ENCODE peak calls at places on chromosomes 1 and 21, in nine cellular contexts. Z, T, D, C, W, I, N, R and P are unnamed samples.

GRCh38 chr1:22822371-22822770 is 111.7 kb downstream of the EPHB2 start:
- DNase-seq in R (no peak), I (no peak), C (no peak), Z (no peak), W (no peak), D (no peak), N (no peak), T (no peak), P (no peak)

GRCh38 chr1:228217551-228218344 is 9.9 kb downstream of the OBSCN start:
- DNase-seq in Z (no peak), I (no peak), C (no peak), W (no peak), N (no peak), R (no peak), T (no peak), D (no peak), P (no peak)

GRCh38 chr1:61388586-61388985 is 306.2 kb downstream of the NFIA start:
- DNase-seq in I (no peak), N (no peak), W (no peak), T (peak), C (peak), Z (no peak), R (peak), D (no peak), P (no peak)

GRCh38 chr1:11967028-11967547 is 13.2 kb upstream of the MFN2 start:
- DNase-seq in I (no peak), T (peak), D (peak), W (peak), N (peak), R (no peak), Z (peak), C (peak), P (peak)

GRCh38 chr21:35328856-35329455 is 279.9 kb upstream of the RUNX1 start:
- DNase-seq in Z (no peak), D (no peak), N (no peak), R (no peak), W (no peak), C (no peak), T (no peak), I (no peak), P (no peak)

GRCh38 chr1:235597867-235598553 is 51.6 kb downstream of the GNG4 start:
- DNase-seq in W (no peak), D (no peak), Z (peak), N (peak), T (peak), I (no peak), R (peak), C (peak), P (peak)

GRCh38 chr1:240906477-240906876 is 294.5 kb upstream of the GREM2 start:
- DNase-seq in W (no peak), Z (no peak), T (no peak), R (no peak), C (no peak), D (no peak), N (no peak), I (no peak), P (peak)

GRCh38 chr1:89525169-89525855 is 683 bp downstream of the LRRC8B start:
- DNase-seq in Z (peak), C (no peak), I (no peak), R (no peak), D (no peak), W (no peak), N (peak), T (peak), P (peak)

GRCh38 chr1:63557365-63557987 is 34.2 kb downstream of the EFCAB7 start:
- DNase-seq in C (peak), R (peak), N (peak), T (peak), I (no peak), D (peak), Z (peak), W (peak), P (peak)

GRCh38 chr1:175317795-175318194 is 125.2 kb upstream of the KIAA0040 start:
- DNase-seq in C (peak), Z (no peak), T (no peak), R (no peak), D (no peak), N (no peak), W (no peak), I (no peak), P (no peak)

GRCh38 chr1:168291222-168291824 is 10.6 kb downstream of the TBX19 start:
- DNase-seq in I (no peak), C (no peak), Z (no peak), W (no peak), T (no peak), R (no peak), N (no peak), D (no peak), P (no peak)

GRCh38 chr1:6600410-6601048 is 2.1 kb downstream of the KLHL21 start:
- DNase-seq in C (no peak), R (peak), W (no peak), I (no peak), T (no peak), Z (peak), N (no peak), D (no peak), P (peak)

GRCh38 chr1:38608202-38608864 is 251.2 kb downstream of the RRAGC start:
- DNase-seq in C (no peak), N (peak), W (peak), R (peak), Z (peak), T (no peak), D (peak), I (no peak), P (peak)

GRCh38 chr1:100134872-100135271 is 1.9 kb downstream of the TRMT13 start:
- DNase-seq in I (no peak), C (peak), D (no peak), W (no peak), Z (no peak), T (no peak), N (no peak), R (peak), P (no peak)

GRCh38 chr1:230303822-230304221 is 122.3 kb downstream of the PGBD5 start:
- DNase-seq in I (no peak), D (no peak), T (no peak), C (peak), W (no peak), R (peak), Z (no peak), N (no peak), P (no peak)

GRCh38 chr1:242019018-242019417 is 20.1 kb upstream of the MAP1LC3C start:
- DNase-seq in Z (no peak), N (no peak), I (no peak), T (peak), D (no peak), W (no peak), R (no peak), C (no peak), P (no peak)

GRCh38 chr1:32470991-32471694 is 6.3 kb downstream of the ZBTB8B start:
- DNase-seq in Z (peak), R (no peak), T (no peak), C (no peak), I (no peak), N (no peak), W (no peak), D (peak), P (peak)

GRCh38 chr1:24311731-24312130 is 7.4 kb upstream of the GRHL3 start:
- DNase-seq in D (no peak), R (no peak), W (no peak), N (no peak), C (no peak), I (no peak), Z (peak), T (no peak), P (no peak)

GRCh38 chr1:25064465-25065238 is 134.6 kb upstream of the RUNX3 start:
- DNase-seq in R (no peak), C (no peak), T (no peak), Z (no peak), N (no peak), W (no peak), D (no peak), I (no peak), P (peak)

GRCh38 chr1:113226118-113226517 is 153.1 kb downstream of the LRIG2 start:
- DNase-seq in I (no peak), R (no peak), W (no peak), Z (peak), D (no peak), N (no peak), T (no peak), C (no peak), P (no peak)

GRCh38 chr1:246065592-246065991 is 441.5 kb downstream of the SMYD3 start:
- DNase-seq in D (no peak), T (no peak), Z (peak), R (no peak), I (no peak), C (no peak), N (no peak), W (no peak), P (no peak)

GRCh38 chr1:167082511-167083027 is 7.6 kb downstream of the GPA33 start:
- DNase-seq in Z (no peak), W (no peak), R (no peak), N (peak), T (no peak), C (peak), I (no peak), D (no peak), P (no peak)

GRCh38 chr1:212607206-212607923 is 1.2 kb upstream of the ATF3 start:
- DNase-seq in I (no peak), T (peak), D (no peak), C (peak), R (no peak), N (no peak), W (no peak), Z (peak), P (no peak)

GRCh38 chr1:151680391-151680790 is 36.2 kb downstream of the CELF3 start:
- DNase-seq in N (peak), I (no peak), D (no peak), R (peak), C (peak), W (no peak), Z (no peak), T (peak), P (no peak)
- H3K9ac ChIP-seq in N (peak), I (no peak), D (no peak), R (peak), C (peak), W (no peak), Z (no peak), T (no peak), P (no peak)

DNA sequence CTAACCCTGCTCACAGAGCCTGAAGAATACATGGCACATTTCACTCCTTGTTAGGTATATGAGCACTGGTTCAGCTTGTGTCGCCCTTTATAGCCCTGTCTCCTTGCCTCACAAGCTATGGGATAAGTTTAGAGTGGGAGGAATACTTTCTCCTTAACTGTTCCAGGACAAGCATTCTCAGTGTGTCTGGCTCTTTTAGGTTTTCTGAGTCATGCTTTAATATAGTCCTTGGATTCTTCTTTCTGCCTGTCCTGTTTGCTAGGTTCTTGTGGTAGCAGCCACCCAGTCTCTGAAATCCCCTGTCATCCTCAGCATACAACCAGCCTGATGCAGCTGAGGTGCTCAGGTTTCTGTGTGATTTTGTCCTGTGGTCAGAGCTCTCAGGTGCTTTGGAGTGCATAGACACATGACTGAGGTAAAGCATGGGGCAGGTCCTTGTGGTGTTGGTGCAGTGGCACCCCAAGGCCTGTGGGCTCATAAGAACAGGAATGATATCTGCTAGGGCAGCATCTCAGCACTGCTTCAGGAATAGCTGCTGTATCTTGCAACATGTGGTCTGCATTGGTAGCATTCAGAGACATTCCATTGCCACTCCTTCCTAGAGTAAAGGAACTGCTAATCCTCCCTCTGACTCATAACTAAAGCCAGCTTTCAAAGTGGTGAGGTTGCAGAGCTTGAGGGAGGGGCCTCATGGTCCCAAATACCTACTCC is 14.2 kb upstream of the CASQ2 start:
- DNase-seq in T (peak), W (no peak), Z (peak), R (peak), D (no peak), N (peak), I (peak), C (peak), P (no peak)
- H3K4me2 ChIP-seq in T (peak), W (no peak), Z (no peak), R (no peak), D (no peak), N (peak), I (peak), C (peak), P (no peak)

DNA sequence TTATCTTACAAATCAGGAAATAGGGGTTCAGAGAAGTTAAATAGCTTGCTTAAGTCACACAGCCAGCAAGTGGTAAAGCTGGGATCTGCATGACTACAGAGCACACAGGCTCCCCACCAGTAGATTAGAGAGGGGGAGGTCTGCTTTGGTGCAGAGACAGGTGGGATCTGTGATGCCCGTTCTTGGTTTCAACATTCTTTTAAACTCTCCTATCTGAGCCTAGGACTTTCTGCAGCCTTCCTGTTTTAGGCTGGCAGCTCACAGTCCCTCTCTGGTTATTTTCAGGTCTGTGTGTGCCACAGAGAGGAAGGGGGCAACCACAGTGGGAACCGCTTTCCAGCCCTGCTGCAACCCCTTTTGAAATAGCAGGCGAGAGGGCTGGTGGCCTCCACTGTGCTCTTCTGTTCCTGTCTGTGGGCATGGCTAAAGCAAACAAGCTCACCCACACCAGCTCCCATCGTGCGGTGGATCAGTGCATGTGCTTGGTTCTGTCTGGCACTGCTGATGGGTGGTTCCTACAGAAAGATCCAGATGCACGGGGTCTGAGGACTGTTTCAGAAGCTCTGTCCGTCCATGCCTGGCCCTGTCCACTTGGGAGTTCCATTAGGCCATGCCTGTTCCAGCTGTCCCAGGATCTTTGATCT is 1.7 kb upstream of the IL6R start:
- DNase-seq in T (no peak), N (no peak), C (no peak), D (no peak), W (no peak), Z (no peak), R (no peak), I (no peak), P (no peak)
- H3K9ac ChIP-seq in T (no peak), N (no peak), C (no peak), D (no peak), W (no peak), Z (no peak), R (no peak), I (no peak), P (no peak)

GRCh38 chr1:244989813-244990212 is 125.5 kb upstream of the HNRNPU start:
- DNase-seq in T (peak), I (no peak), D (no peak), R (peak), C (peak), W (no peak), Z (no peak), N (no peak), P (no peak)

GRCh38 chr1:244992833-244993232 is 128.5 kb upstream of the HNRNPU start:
- DNase-seq in Z (no peak), T (peak), W (no peak), R (peak), I (no peak), D (no peak), C (no peak), N (no peak), P (no peak)

DNA sequence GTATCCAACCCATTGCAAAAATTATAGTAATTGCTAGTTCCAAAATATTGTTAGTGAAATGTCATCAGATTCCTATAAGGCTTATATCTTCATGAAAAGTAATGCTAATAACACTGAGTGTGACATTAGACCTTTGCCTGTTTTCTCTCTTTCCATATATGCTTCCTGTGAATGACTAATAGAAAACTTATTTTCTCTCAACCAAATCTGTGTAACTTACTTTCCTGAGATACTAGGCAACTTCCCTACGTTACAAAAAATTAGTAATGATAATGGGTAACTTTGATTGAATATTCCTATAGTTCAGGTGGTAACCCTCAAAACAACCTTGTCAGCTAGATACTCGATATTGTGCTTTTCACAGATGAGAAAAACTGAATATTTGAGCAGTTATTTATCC is 124.2 kb upstream of the HNRNPU start:
- DNase-seq in T (no peak), N (no peak), C (peak), D (no peak), R (peak), Z (no peak), W (no peak), I (no peak), P (no peak)
- H3K4me2 ChIP-seq in T (no peak), N (no peak), C (no peak), D (no peak), R (no peak), Z (no peak), W (no peak), I (no peak), P (no peak)

DNA sequence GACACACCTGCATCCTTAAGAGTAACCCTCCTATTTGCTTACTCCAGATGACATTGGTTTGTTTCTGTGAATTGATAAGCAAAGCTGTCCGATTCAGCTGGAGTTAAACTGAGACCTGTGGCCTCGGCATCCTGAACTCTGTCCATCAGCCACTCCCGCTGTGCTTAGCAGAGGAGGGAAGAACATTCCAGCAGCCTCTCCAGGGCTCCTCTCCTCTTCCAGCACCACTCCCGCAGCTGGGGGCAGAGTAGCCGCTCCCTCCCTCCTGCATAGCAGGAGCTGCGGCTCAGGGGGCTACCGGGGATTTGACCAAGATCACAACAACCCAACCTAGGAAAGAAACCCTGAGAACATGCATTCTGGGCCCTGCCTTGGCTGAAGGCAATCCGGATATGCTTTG is 8.8 kb downstream of the LRRC38 start:
- DNase-seq in T (no peak), I (no peak), C (no peak), N (no peak), Z (peak), W (no peak), D (no peak), R (no peak), P (no peak)
- H3K9ac ChIP-seq in T (no peak), I (no peak), C (no peak), N (no peak), Z (no peak), W (no peak), D (no peak), R (no peak), P (no peak)

DNA sequence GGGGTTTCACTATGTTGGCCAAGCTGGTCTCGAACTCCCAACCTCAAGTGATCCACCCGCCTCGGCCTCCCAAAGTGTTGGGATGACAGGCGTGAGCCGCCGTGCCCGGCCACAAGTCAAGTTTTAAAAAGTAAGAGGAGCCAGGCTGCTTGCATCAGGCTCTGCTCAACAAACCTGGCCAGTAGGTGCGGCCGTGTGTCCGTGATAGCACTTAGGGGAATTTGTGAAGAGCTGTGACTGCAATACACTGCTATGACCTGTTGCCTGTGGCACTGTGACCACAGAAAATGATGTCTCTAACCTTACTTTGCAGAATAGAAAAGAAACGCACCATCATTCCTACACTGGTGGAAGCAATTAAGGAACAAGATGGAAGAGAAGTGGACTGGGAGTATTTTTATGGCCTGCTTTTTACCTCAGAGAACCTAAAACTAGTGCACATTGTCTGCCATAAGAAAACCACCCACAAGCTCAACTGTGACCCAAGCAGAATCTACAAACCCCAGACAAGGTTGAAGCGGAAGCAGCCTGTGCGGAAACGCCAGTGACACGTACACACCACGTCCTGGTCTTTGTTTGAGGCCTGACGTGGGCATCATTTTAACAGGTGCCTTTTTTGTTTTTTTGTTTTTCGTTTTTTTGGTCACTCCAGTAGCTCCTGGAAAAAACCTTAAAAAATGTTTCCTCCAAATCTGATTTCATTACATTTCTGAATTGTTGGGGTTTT is 16.7 kb downstream of the C1orf174 start:
- DNase-seq in I (no peak), C (no peak), N (no peak), W (no peak), D (no peak), R (no peak), T (no peak), Z (no peak), P (no peak)
- H3K4me2 ChIP-seq in I (no peak), C (no peak), N (no peak), W (no peak), D (no peak), R (no peak), T (no peak), Z (no peak), P (no peak)

GRCh38 chr1:109079240-109079622 is 3.4 kb upstream of the TAF13 start:
- DNase-seq in D (no peak), N (no peak), I (no peak), T (no peak), Z (no peak), C (no peak), W (no peak), R (no peak), P (no peak)

GRCh38 chr1:109078317-109078716 is 2.5 kb upstream of the TAF13 start:
- DNase-seq in T (no peak), Z (no peak), N (no peak), W (no peak), R (no peak), C (no peak), I (no peak), D (no peak), P (peak)

GRCh38 chr1:109083495-109083894 is 7.1 kb upstream of the TMEM167B start:
- DNase-seq in W (no peak), C (no peak), D (no peak), I (no peak), N (no peak), Z (no peak), R (no peak), T (no peak), P (no peak)

GRCh38 chr1:109083923-109084322 is 6.6 kb upstream of the TMEM167B start:
- DNase-seq in C (no peak), N (no peak), Z (no peak), W (no peak), R (no peak), I (no peak), D (no peak), T (peak), P (no peak)

GRCh38 chr1:109080441-109081082 is 4.8 kb upstream of the TAF13 start:
- DNase-seq in I (no peak), C (no peak), T (no peak), Z (no peak), R (no peak), D (no peak), W (no peak), N (no peak), P (no peak)
- H3K9ac ChIP-seq in I (peak), C (no peak), T (no peak), Z (no peak), R (no peak), D (no peak), W (no peak), N (peak), P (no peak)

GRCh38 chr21:46048926-46049889 is 48.7 kb upstream of the COL6A2 start:
- DNase-seq in T (peak), W (no peak), D (peak), C (peak), Z (no peak), R (peak), N (no peak), I (peak), P (no peak)
- H3K4me2 ChIP-seq in T (peak), W (no peak), D (no peak), C (peak), Z (peak), R (peak), N (no peak), I (peak), P (no peak)